ENCODE peak calls at places on chromosomes 1 and 21, in four cellular contexts. I is PC-3, N is SJSA1, L is colonic mucosa. Y is an unnamed sample. For H3K9me3, the result is how much of the 10 kb centered on the place peaks cover.

GRCh38 chr1:115069186-115069585 is 20.1 kb downstream of the TSPAN2 start:
- DNase-seq in I (peak), N (no peak), L (no peak), Y (no peak)

GRCh38 chr1:58652351-58653184 is 47.3 kb downstream of the MYSM1 start:
- DNase-seq in I (peak), N (peak), L (peak), Y (peak)

GRCh38 chr1:125065821-125066180 is 3881.0 kb downstream of the SRGAP2C start:
- DNase-seq in I (no peak), N (no peak), L (no peak), Y (no peak)

GRCh38 chr21:46056450-46056903 is 41.4 kb upstream of the COL6A2 start:
- DNase-seq in I (no peak), N (peak), L (peak), Y (no peak)

GRCh38 chr1:111399792-111400610 is 27.5 kb downstream of the OVGP1 start:
- DNase-seq in I (peak), N (no peak), L (peak), Y (peak)

GRCh38 chr1:168320149-168320548 is 39.5 kb downstream of the TBX19 start:
- DNase-seq in I (no peak), N (no peak), L (no peak), Y (no peak)

GRCh38 chr1:11059166-11059989 is 440 bp downstream of the SRM start:
- DNase-seq in I (no peak), N (no peak), L (no peak), Y (peak)

GRCh38 chr1:37478451-37478871 is 4.1 kb downstream of the ZC3H12A start:
- DNase-seq in I (peak), N (no peak), L (no peak), Y (no peak)

GRCh38 chr1:183370399-183371058 is 47.7 kb downstream of the NMNAT2 start:
- DNase-seq in I (peak), N (no peak), L (peak), Y (peak)

GRCh38 chr21:15491100-15491499 is 238.7 kb upstream of the USP25 start:
- DNase-seq in I (no peak), N (no peak), L (no peak), Y (no peak)

GRCh38 chr1:56439610-56440264 is 139.6 kb downstream of the PLPP3 start:
- DNase-seq in I (no peak), N (no peak), L (no peak), Y (no peak)

GRCh38 chr1:204073837-204074273 is 940 bp downstream of the SOX13 start:
- DNase-seq in I (peak), N (no peak), L (no peak), Y (no peak)

GRCh38 chr1:175191654-175192053 is 922 bp downstream of the KIAA0040 start:
- DNase-seq in I (no peak), N (no peak), L (peak), Y (no peak)

GRCh38 chr1:93474291-93474690 is 26.4 kb downstream of the FNBP1L start:
- DNase-seq in I (no peak), N (no peak), L (no peak), Y (no peak)
- H3K9me3 ChIP-seq in I (under half), N (under half), L (under half), Y (under half)

GRCh38 chr1:188089015-188089414 is 1260.3 kb downstream of the PLA2G4A start:
- DNase-seq in I (no peak), N (no peak), L (no peak), Y (no peak)

DNA sequence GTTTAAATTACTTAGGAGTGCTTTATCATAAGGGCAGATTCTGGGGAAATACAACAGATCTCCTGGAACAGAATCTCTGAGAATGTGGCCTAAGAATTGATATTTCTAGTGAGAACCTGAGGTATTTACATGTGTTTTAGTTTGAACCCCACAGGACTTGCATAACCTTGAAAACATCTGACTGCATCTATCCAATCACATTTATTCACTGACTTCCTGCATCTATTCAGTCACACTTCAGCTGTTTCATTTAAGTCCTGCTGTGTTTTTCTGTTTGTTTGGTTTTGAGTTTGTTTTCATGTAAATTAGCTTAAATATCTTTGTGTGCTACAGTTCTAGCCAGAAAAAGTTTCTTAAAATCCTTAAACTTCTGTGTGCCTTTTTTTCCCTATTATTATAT is 1260.7 kb downstream of the PLA2G4A start:
- DNase-seq in I (no peak), N (no peak), L (no peak), Y (no peak)
- H3K4me3 ChIP-seq in I (no peak), N (no peak), L (no peak), Y (no peak)

GRCh38 chr1:201298381-201299367 is 15.4 kb downstream of the PKP1 start:
- DNase-seq in I (peak), N (no peak), L (peak), Y (no peak)

GRCh38 chr1:201304126-201304525 is 20.8 kb downstream of the PKP1 start:
- DNase-seq in I (no peak), N (no peak), L (no peak), Y (no peak)

GRCh38 chr1:201299968-201300367 is 16.7 kb downstream of the PKP1 start:
- DNase-seq in I (peak), N (no peak), L (peak), Y (no peak)

GRCh38 chr1:201305815-201306214 is 22.5 kb downstream of the PKP1 start:
- DNase-seq in I (no peak), N (no peak), L (no peak), Y (no peak)

DNA sequence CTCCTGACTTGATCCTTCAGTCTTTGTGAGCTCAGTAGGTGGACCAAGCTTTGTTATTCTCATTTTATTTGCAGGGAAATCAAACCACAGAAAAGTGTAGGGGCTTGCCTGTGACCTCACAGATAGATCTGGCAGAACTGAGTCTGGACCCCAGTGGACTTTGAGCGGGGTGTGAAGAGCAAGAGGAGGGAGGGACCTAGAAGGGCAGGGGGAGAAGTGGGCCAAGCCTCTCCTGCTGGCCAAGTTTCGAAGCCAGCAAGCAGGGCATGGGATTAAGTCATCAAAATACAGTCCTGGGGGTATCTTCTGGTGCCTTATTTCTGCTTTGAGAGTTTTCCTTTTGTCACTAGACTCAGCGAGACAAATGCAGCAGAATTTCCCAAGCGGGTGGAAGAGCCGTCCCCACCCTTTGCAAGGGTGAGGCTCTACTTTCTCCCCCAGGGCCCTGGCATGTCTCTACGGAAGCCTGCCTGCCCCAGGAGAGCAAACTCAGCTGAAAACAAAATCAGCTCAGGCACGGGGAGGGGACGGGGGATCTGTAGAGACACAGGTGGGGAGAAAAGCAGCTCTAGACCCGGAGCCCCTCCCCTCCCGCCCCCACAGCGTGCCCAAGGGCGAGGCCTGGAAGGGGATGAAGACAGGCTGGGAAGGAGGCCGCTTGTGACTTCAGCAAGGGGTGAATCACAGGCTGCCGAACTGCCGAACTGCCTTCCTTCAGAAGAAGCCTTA is 19.0 kb downstream of the PKP1 start:
- DNase-seq in I (no peak), N (no peak), L (peak), Y (no peak)
- H3K27ac ChIP-seq in I (no peak), N (no peak), L (no peak), Y (no peak)

GRCh38 chr21:34179204-34179935 is 106.0 kb downstream of the MRPS6 start:
- DNase-seq in I (no peak), N (no peak), L (no peak), Y (no peak)

GRCh38 chr21:34180406-34180805 is 107.0 kb downstream of the MRPS6 start:
- DNase-seq in I (no peak), N (no peak), L (no peak), Y (no peak)

GRCh38 chr21:34177919-34178567 is 104.7 kb downstream of the MRPS6 start:
- DNase-seq in I (no peak), N (no peak), L (no peak), Y (no peak)

GRCh38 chr21:34176442-34176841 is 103.1 kb downstream of the MRPS6 start:
- DNase-seq in I (no peak), N (no peak), L (no peak), Y (no peak)

DNA sequence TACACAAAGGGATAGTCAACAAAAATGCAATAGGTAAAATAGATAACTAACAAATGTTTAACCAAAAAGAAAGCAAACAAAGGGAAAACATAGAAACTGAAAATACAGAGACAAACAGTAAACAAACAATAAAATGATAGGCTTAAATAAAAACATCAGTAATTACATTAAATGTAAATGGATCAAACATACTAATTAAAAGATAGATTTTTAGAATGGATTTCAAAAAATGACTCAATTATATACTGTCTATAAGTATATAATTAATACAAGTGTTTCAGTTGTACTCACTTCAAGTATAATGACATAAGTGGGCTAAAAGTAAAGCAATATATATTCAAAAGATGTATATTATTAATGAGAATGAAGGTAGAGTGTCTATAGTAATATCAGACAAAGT is 101.1 kb downstream of the MRPS6 start:
- DNase-seq in I (no peak), N (no peak), L (no peak), Y (no peak)
- H3K9me3 ChIP-seq in I (under half), N (under half), L (under half), Y (under half)